ENCODE peak calls at places on chromosomes 1 and 21, in six cellular contexts. U, C, M, Z, E and J are unnamed samples.

GRCh38 chr1:21149862-21150432 is 26.8 kb downstream of the EIF4G3 start:
- DNase-seq in U (no peak), C (peak), M (no peak), Z (no peak), E (peak), J (no peak)

GRCh38 chr1:199954701-199955100 is 72.8 kb upstream of the NR5A2 start:
- DNase-seq in U (no peak), C (no peak), M (no peak), Z (peak), E (no peak), J (peak)

GRCh38 chr1:84253891-84254290 is 47.6 kb upstream of the SAMD13 start:
- DNase-seq in U (no peak), C (peak), M (no peak), Z (peak), E (peak), J (no peak)

GRCh38 chr1:55640708-55641473 is 425.7 kb upstream of the USP24 start:
- DNase-seq in U (peak), C (peak), M (peak), Z (no peak), E (peak), J (peak)

GRCh38 chr1:158177705-158178450 is 2.8 kb upstream of the CD1D start:
- DNase-seq in U (peak), C (peak), M (peak), Z (peak), E (peak), J (no peak)

GRCh38 chr1:73382971-73383370 is 815.0 kb downstream of the LRRIQ3 start:
- DNase-seq in U (no peak), C (no peak), M (no peak), Z (no peak), E (no peak), J (no peak)

GRCh38 chr1:8571200-8571984 is 246.0 kb downstream of the RERE start:
- DNase-seq in U (no peak), C (peak), M (no peak), Z (no peak), E (peak), J (no peak)

GRCh38 chr1:2242814-2243725 is 15.0 kb downstream of the SKI start:
- DNase-seq in U (no peak), C (no peak), M (no peak), Z (no peak), E (peak), J (no peak)

GRCh38 chr21:32994305-32994704 is 31.4 kb upstream of the OLIG2 start:
- DNase-seq in U (no peak), C (peak), M (no peak), Z (no peak), E (peak), J (no peak)

GRCh38 chr1:90402893-90403849 is 313.9 kb downstream of the BARHL2 start:
- DNase-seq in U (no peak), C (peak), M (no peak), Z (no peak), E (peak), J (no peak)

GRCh38 chr1:147605591-147605990 is 64.3 kb downstream of the BCL9 start:
- DNase-seq in U (no peak), C (no peak), M (no peak), Z (no peak), E (no peak), J (no peak)

GRCh38 chr1:208841396-208841795 is 597.2 kb upstream of the PLXNA2 start:
- DNase-seq in U (no peak), C (no peak), M (no peak), Z (no peak), E (no peak), J (no peak)

GRCh38 chr1:10378071-10378841 is 20.6 kb upstream of the PGD start:
- DNase-seq in U (peak), C (peak), M (no peak), Z (no peak), E (peak), J (no peak)

GRCh38 chr1:182962554-182963115 is 9.7 kb upstream of the SHCBP1L start:
- DNase-seq in U (peak), C (peak), M (peak), Z (peak), E (peak), J (peak)

GRCh38 chr1:119778886-119779560 is 10.3 kb upstream of the HMGCS2 start:
- DNase-seq in U (no peak), C (no peak), M (no peak), Z (no peak), E (no peak), J (no peak)

GRCh38 chr1:207021876-207022596 is 10.5 kb downstream of the C1orf116 start:
- DNase-seq in U (no peak), C (no peak), M (no peak), Z (no peak), E (no peak), J (no peak)

GRCh38 chr1:113040041-113040440 is 33.0 kb upstream of the LRIG2 start:
- DNase-seq in U (no peak), C (no peak), M (no peak), Z (no peak), E (no peak), J (no peak)

GRCh38 chr1:17765444-17766411 is 10.6 kb downstream of the ACTL8 start:
- DNase-seq in U (peak), C (peak), M (no peak), Z (no peak), E (peak), J (no peak)

GRCh38 chr1:87358219-87358618 is 29.5 kb downstream of the LMO4 start:
- DNase-seq in U (no peak), C (no peak), M (peak), Z (no peak), E (peak), J (no peak)

GRCh38 chr1:92709738-92710137 is 75.2 kb downstream of the EVI5 start:
- DNase-seq in U (no peak), C (peak), M (no peak), Z (peak), E (peak), J (no peak)

GRCh38 chr1:2566106-2567045 is 10.2 kb downstream of the TNFRSF14 start:
- DNase-seq in U (no peak), C (no peak), M (no peak), Z (peak), E (no peak), J (no peak)

GRCh38 chr1:47409311-47410085 is 6.6 kb upstream of the FOXE3 start:
- DNase-seq in U (no peak), C (peak), M (no peak), Z (no peak), E (peak), J (no peak)

GRCh38 chr1:161086457-161086856 is 2.9 kb downstream of the NECTIN4 start:
- DNase-seq in U (no peak), C (no peak), M (no peak), Z (peak), E (no peak), J (no peak)

GRCh38 chr1:224170748-224171478 is 12.1 kb upstream of the DEGS1 start:
- DNase-seq in U (no peak), C (no peak), M (peak), Z (no peak), E (no peak), J (no peak)

GRCh38 chr1:56469640-56470371 is 109.6 kb downstream of the PLPP3 start:
- DNase-seq in U (no peak), C (peak), M (no peak), Z (no peak), E (peak), J (no peak)

GRCh38 chr1:229224308-229224707 is 46.6 kb upstream of the RAB4A start:
- DNase-seq in U (no peak), C (no peak), M (no peak), Z (no peak), E (peak), J (no peak)

GRCh38 chr21:45280178-45280821 is 7.4 kb downstream of the POFUT2 start:
- DNase-seq in U (no peak), C (no peak), M (no peak), Z (no peak), E (no peak), J (no peak)

GRCh38 chr1:109764561-109765482 is 1.1 kb upstream of the EPS8L3 start:
- DNase-seq in U (peak), C (no peak), M (no peak), Z (peak), E (no peak), J (no peak)

GRCh38 chr1:113811353-113811887 is 856 bp downstream of the RSBN1 start:
- DNase-seq in U (no peak), C (no peak), M (peak), Z (no peak), E (peak), J (peak)

GRCh38 chr1:235142991-235143390 is 14.4 kb upstream of the TOMM20 start:
- DNase-seq in U (no peak), C (no peak), M (no peak), Z (no peak), E (no peak), J (no peak)

GRCh38 chr1:197675475-197676324 is 99.6 kb downstream of the DENND1B start:
- DNase-seq in U (peak), C (no peak), M (no peak), Z (no peak), E (peak), J (no peak)

GRCh38 chr1:109509176-109510134 is at the start of gene AMIGO1:
- DNase-seq in U (peak), C (no peak), M (peak), Z (peak), E (peak), J (peak)

GRCh38 chr1:218748071-218748470 is 402.9 kb downstream of the TGFB2 start:
- DNase-seq in U (no peak), C (no peak), M (no peak), Z (no peak), E (no peak), J (no peak)

GRCh38 chr1:46289976-46290375 is 13.4 kb downstream of the LRRC41 start:
- DNase-seq in U (no peak), C (no peak), M (no peak), Z (no peak), E (no peak), J (no peak)

GRCh38 chr21:34908424-34909055 is 140.6 kb downstream of the RUNX1 start:
- DNase-seq in U (peak), C (no peak), M (no peak), Z (no peak), E (peak), J (no peak)

GRCh38 chr1:166261511-166261910 is 94.7 kb upstream of the FAM78B start:
- DNase-seq in U (no peak), C (no peak), M (no peak), Z (no peak), E (no peak), J (no peak)

GRCh38 chr1:14520514-14521163 is 77.8 kb upstream of the KAZN start:
- DNase-seq in U (no peak), C (no peak), M (no peak), Z (no peak), E (no peak), J (no peak)

GRCh38 chr1:27026621-27027574 is 14.2 kb upstream of the TENT5B start:
- DNase-seq in U (peak), C (peak), M (no peak), Z (no peak), E (peak), J (no peak)

DNA sequence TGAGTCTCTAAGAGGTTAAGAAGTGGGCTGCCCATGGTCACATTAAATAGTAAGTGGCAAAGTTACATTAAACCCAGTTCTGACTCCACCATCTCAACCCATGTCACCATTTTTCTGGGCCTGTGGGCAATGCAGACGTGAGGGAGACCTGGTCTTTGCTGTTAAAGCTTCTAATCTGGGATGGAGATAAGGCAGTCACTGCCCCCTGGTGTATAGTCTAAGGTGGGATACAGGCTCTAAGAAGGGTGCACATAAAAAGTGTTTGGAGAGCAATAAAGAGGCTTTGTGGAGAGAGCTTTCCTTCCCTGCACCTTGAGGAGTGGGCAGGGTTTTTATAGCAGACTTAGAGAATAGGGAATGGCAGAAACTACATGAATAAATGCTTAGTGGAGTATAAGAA is 141.3 kb downstream of the ROR1 start:
- DNase-seq in U (no peak), C (no peak), M (no peak), Z (no peak), E (peak), J (peak)
- TF ChIP-seq CTCF in U (peak), C (peak), M (no peak), Z (no peak), E (peak), J (peak)

GRCh38 chr1:33654267-33654832 is 181.9 kb downstream of the ZSCAN20 start:
- DNase-seq in U (no peak), C (no peak), M (no peak), Z (no peak), E (no peak), J (no peak)
- TF ChIP-seq CTCF in U (no peak), C (peak), M (peak), Z (no peak), E (peak), J (no peak)

GRCh38 chr21:40512590-40512989 is 334.4 kb downstream of the DSCAM start:
- DNase-seq in U (no peak), C (no peak), M (peak), Z (no peak), E (no peak), J (no peak)
- TF ChIP-seq CTCF in U (no peak), C (peak), M (peak), Z (peak), E (peak), J (peak)

GRCh38 chr1:217660353-217661062 is 29.4 kb downstream of the SPATA17 start:
- DNase-seq in U (no peak), C (peak), M (peak), Z (no peak), E (peak), J (peak)
- TF ChIP-seq CTCF in U (no peak), C (peak), M (peak), Z (no peak), E (peak), J (peak)

DNA sequence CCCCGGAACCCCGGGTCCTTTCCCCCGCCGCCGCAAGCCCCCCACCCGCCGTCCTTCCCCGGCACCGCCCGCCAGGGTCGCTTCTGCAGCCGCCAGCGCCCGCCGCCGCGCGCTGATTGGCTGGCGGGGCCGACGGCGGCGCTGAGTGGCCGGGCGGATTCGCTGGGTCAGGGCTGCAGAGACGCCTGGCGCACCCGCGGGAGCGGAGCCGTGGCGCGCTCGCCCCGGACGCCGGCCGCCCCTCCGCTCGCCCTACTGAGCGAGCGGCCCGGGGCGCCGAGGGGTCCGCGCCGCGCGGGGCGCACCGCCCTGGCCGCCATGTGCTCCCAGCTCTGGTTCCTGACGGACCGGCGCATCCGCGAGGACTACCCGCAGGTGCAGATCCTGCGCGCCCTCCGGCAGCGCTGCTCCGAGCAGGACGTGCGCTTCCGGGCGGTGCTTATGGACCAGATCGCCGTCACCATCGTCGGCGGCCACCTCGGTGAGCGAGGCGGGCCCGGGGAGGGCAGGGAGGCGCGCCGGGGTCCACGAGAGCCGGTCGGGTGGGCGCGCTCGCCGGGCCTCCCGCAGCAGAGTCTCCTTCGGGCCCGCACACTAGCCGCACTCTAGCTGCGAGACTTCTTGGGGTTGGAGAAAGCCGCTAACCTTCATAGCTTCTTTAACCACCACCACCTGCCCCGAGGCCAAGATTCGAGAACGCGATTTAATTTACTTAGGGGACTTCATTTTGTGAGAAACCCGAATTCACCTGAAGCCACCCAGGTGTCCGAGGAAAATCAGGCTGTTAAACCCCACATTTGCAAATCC is at the start of gene RIMKLA:
- DNase-seq in U (peak), C (no peak), M (peak), Z (peak), E (peak), J (peak)
- TF ChIP-seq CTCF in U (no peak), C (no peak), M (no peak), Z (no peak), E (no peak), J (no peak)

GRCh38 chr1:155325596-155325893 is 4.9 kb downstream of the RUSC1 start:
- DNase-seq in U (no peak), C (no peak), M (no peak), Z (no peak), E (no peak), J (no peak)

GRCh38 chr1:155323729-155324040 is 3.0 kb downstream of the RUSC1 start:
- DNase-seq in U (peak), C (peak), M (peak), Z (peak), E (peak), J (peak)

GRCh38 chr1:155326020-155326526 is 5.4 kb downstream of the RUSC1 start:
- DNase-seq in U (no peak), C (no peak), M (peak), Z (no peak), E (no peak), J (no peak)

GRCh38 chr1:155324041-155324716 is 3.5 kb downstream of the RUSC1 start:
- DNase-seq in U (peak), C (peak), M (peak), Z (peak), E (peak), J (peak)

DNA sequence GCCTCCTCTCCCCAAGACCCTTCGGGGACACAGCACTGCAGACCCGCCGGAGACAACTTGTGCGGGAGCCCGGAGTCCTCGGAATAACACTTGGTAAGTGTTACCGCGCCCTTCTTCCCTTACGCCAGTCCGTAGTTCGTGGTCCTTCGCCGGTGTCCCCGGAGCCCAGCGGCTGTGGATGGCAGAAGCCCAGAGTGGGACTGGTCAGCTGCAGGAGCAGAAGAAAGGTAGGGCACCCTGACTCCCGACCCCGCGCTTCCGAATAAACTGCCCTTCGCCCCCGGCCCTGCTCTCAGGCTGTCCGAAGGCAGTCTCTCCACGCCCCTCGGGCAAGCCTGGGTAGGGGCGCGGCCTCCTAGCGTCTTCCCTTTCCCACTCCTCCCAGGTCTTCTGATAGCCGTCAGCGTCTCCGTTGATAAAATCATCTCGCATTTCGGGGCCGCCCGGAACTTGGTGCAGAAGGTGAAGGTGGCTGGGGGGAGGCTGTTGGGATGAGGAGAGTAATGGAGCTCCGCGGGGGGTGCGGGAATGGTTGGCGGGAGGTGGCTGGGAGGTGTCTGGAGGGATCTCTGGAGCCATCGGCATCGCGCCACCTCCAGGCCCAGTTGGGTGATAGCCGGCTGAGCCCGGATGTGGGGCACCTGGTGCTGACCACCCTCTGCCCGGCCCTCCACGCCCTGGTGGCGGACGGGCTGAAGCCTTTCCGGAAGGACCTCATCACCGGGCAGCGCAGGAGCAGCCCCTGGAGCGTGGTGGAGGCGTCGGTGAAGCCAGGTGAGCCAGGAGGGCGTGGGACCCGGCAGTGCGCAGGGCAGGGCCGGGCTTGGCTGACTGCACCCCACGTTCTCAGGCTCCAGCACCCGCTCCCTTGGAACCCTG is 4.3 kb downstream of the RUSC1 start:
- DNase-seq in U (peak), C (peak), M (peak), Z (peak), E (no peak), J (peak)
- TF ChIP-seq CTCF in U (peak), C (peak), M (no peak), Z (peak), E (peak), J (peak)